ENCODE peak calls at places on chromosomes 7 and 10, in five cellular contexts. One of them, this sample, is unnamed.

GRCh38 chr7:151377406-151377805 is 32.4 kb downstream of the WDR86 start:
- DNase-seq in NCI-H1092: no peak
- DNase-seq in NCI-H226: no peak
- DNase-seq in RKO: no peak
- DNase-seq in activated CD4-positive, alpha-beta T cell treated with anti-CD3 and anti-CD28 coated beads, Interleukin-2, amount 50 U/mL, for 4 hours: no peak
- DNase-seq in this sample: no peak

GRCh38 chr10:103758294-103758681 is 97.1 kb downstream of the SH3PXD2A start:
- DNase-seq in activated CD4-positive, alpha-beta T cell treated with anti-CD3 and anti-CD28 coated beads, Interleukin-2, amount 50 U/mL, for 4 hours: no peak
- DNase-seq in NCI-H226: no peak
- DNase-seq in NCI-H1092: no peak
- DNase-seq in RKO: no peak
- DNase-seq in this sample: no peak

GRCh38 chr7:116113310-116113709 is 82.7 kb upstream of the TFEC start:
- DNase-seq in NCI-H1092: no peak
- DNase-seq in NCI-H226: peak; percentile 55
- DNase-seq in activated CD4-positive, alpha-beta T cell treated with anti-CD3 and anti-CD28 coated beads, Interleukin-2, amount 50 U/mL, for 4 hours: no peak
- DNase-seq in RKO: no peak
- DNase-seq in this sample: no peak

GRCh38 chr7:55593515-55594318 is 21.4 kb upstream of the VOPP1 start:
- DNase-seq in RKO: peak; percentile 68
- DNase-seq in activated CD4-positive, alpha-beta T cell treated with anti-CD3 and anti-CD28 coated beads, Interleukin-2, amount 50 U/mL, for 4 hours: peak; percentile 73
- DNase-seq in NCI-H226: peak; percentile 42
- DNase-seq in NCI-H1092: peak; percentile 45
- DNase-seq in this sample: no peak

GRCh38 chr7:5666361-5666760 is 115.1 kb downstream of the RNF216 start:
- DNase-seq in NCI-H1092: no peak
- DNase-seq in NCI-H226: no peak
- DNase-seq in activated CD4-positive, alpha-beta T cell treated with anti-CD3 and anti-CD28 coated beads, Interleukin-2, amount 50 U/mL, for 4 hours: no peak
- DNase-seq in RKO: no peak
- DNase-seq in this sample: no peak

GRCh38 chr10:37489658-37490003 is 364.2 kb downstream of the ANKRD30A start:
- DNase-seq in activated CD4-positive, alpha-beta T cell treated with anti-CD3 and anti-CD28 coated beads, Interleukin-2, amount 50 U/mL, for 4 hours: no peak
- DNase-seq in NCI-H226: no peak
- DNase-seq in NCI-H1092: no peak
- DNase-seq in RKO: no peak
- DNase-seq in this sample: no peak

GRCh38 chr10:122861724-122862161 is 16.1 kb upstream of the CUZD1 start:
- DNase-seq in NCI-H1092: no peak
- DNase-seq in RKO: peak; percentile 74
- DNase-seq in NCI-H226: peak; percentile 38
- DNase-seq in activated CD4-positive, alpha-beta T cell treated with anti-CD3 and anti-CD28 coated beads, Interleukin-2, amount 50 U/mL, for 4 hours: no peak
- DNase-seq in this sample: no peak

GRCh38 chr7:131346885-131347592 is 19.4 kb downstream of the MKLN1 start:
- DNase-seq in RKO: no peak
- DNase-seq in NCI-H1092: no peak
- DNase-seq in NCI-H226: no peak
- DNase-seq in activated CD4-positive, alpha-beta T cell treated with anti-CD3 and anti-CD28 coated beads, Interleukin-2, amount 50 U/mL, for 4 hours: no peak
- DNase-seq in this sample: no peak

GRCh38 chr10:96606216-96606615 is 19.4 kb upstream of the TM9SF3 start:
- DNase-seq in RKO: no peak
- DNase-seq in activated CD4-positive, alpha-beta T cell treated with anti-CD3 and anti-CD28 coated beads, Interleukin-2, amount 50 U/mL, for 4 hours: no peak
- DNase-seq in NCI-H226: peak; percentile 56
- DNase-seq in NCI-H1092: no peak
- DNase-seq in this sample: no peak

GRCh38 chr7:88480266-88480665 is 173.6 kb upstream of the STEAP4 start:
- DNase-seq in NCI-H1092: no peak
- DNase-seq in activated CD4-positive, alpha-beta T cell treated with anti-CD3 and anti-CD28 coated beads, Interleukin-2, amount 50 U/mL, for 4 hours: no peak
- DNase-seq in NCI-H226: no peak
- DNase-seq in RKO: no peak
- DNase-seq in this sample: peak; percentile 58

GRCh38 chr10:35563266-35563891 is 41.8 kb upstream of the GJD4 start:
- DNase-seq in activated CD4-positive, alpha-beta T cell treated with anti-CD3 and anti-CD28 coated beads, Interleukin-2, amount 50 U/mL, for 4 hours: peak; percentile 20
- DNase-seq in RKO: peak; percentile 87
- DNase-seq in NCI-H1092: peak; percentile 14
- DNase-seq in NCI-H226: no peak
- DNase-seq in this sample: peak; percentile 13

GRCh38 chr7:75884401-75884800 is 5.6 kb downstream of the RHBDD2 start:
- DNase-seq in activated CD4-positive, alpha-beta T cell treated with anti-CD3 and anti-CD28 coated beads, Interleukin-2, amount 50 U/mL, for 4 hours: no peak
- DNase-seq in NCI-H1092: no peak
- DNase-seq in RKO: no peak
- DNase-seq in NCI-H226: no peak
- DNase-seq in this sample: no peak

GRCh38 chr7:20798081-20798693 is 11.5 kb upstream of the SP8 start:
- DNase-seq in activated CD4-positive, alpha-beta T cell treated with anti-CD3 and anti-CD28 coated beads, Interleukin-2, amount 50 U/mL, for 4 hours: no peak
- DNase-seq in RKO: peak; percentile 64
- DNase-seq in NCI-H226: peak; percentile 84
- DNase-seq in NCI-H1092: peak; percentile 67
- DNase-seq in this sample: peak; percentile 22

GRCh38 chr7:131521651-131522163 is 34.7 kb downstream of the PODXL start:
- DNase-seq in activated CD4-positive, alpha-beta T cell treated with anti-CD3 and anti-CD28 coated beads, Interleukin-2, amount 50 U/mL, for 4 hours: no peak
- DNase-seq in RKO: no peak
- DNase-seq in NCI-H226: peak; percentile 96
- DNase-seq in NCI-H1092: no peak
- DNase-seq in this sample: no peak

GRCh38 chr10:62658516-62658915 is 146.0 kb upstream of the ADO start:
- DNase-seq in NCI-H226: no peak
- DNase-seq in NCI-H1092: no peak
- DNase-seq in activated CD4-positive, alpha-beta T cell treated with anti-CD3 and anti-CD28 coated beads, Interleukin-2, amount 50 U/mL, for 4 hours: no peak
- DNase-seq in RKO: no peak
- DNase-seq in this sample: no peak

GRCh38 chr7:44291066-44291732 is 34.2 kb downstream of the CAMK2B start:
- DNase-seq in NCI-H226: peak; percentile 99
- DNase-seq in RKO: no peak
- DNase-seq in activated CD4-positive, alpha-beta T cell treated with anti-CD3 and anti-CD28 coated beads, Interleukin-2, amount 50 U/mL, for 4 hours: no peak
- DNase-seq in NCI-H1092: no peak
- DNase-seq in this sample: no peak

GRCh38 chr7:105625986-105626385 is 44.7 kb upstream of the EFCAB10 start:
- DNase-seq in RKO: no peak
- DNase-seq in NCI-H1092: no peak
- DNase-seq in NCI-H226: no peak
- DNase-seq in activated CD4-positive, alpha-beta T cell treated with anti-CD3 and anti-CD28 coated beads, Interleukin-2, amount 50 U/mL, for 4 hours: no peak
- DNase-seq in this sample: no peak

GRCh38 chr7:43148161-43148731 is 35.8 kb downstream of the HECW1 start:
- DNase-seq in NCI-H1092: no peak
- DNase-seq in NCI-H226: no peak
- DNase-seq in RKO: no peak
- DNase-seq in activated CD4-positive, alpha-beta T cell treated with anti-CD3 and anti-CD28 coated beads, Interleukin-2, amount 50 U/mL, for 4 hours: no peak
- DNase-seq in this sample: no peak

GRCh38 chr10:29646238-29646902 is 11.6 kb upstream of the SVIL start:
- DNase-seq in RKO: peak; percentile 57
- DNase-seq in NCI-H226: no peak
- DNase-seq in activated CD4-positive, alpha-beta T cell treated with anti-CD3 and anti-CD28 coated beads, Interleukin-2, amount 50 U/mL, for 4 hours: no peak
- DNase-seq in NCI-H1092: no peak
- DNase-seq in this sample: peak; percentile 10

GRCh38 chr7:15323545-15323944 is 238.3 kb downstream of the AGMO start:
- DNase-seq in activated CD4-positive, alpha-beta T cell treated with anti-CD3 and anti-CD28 coated beads, Interleukin-2, amount 50 U/mL, for 4 hours: no peak
- DNase-seq in NCI-H1092: no peak
- DNase-seq in NCI-H226: no peak
- DNase-seq in RKO: no peak
- DNase-seq in this sample: no peak

GRCh38 chr7:137996871-137997270 is 5.0 kb downstream of the CREB3L2 start:
- DNase-seq in RKO: no peak
- DNase-seq in NCI-H1092: no peak
- DNase-seq in NCI-H226: no peak
- DNase-seq in activated CD4-positive, alpha-beta T cell treated with anti-CD3 and anti-CD28 coated beads, Interleukin-2, amount 50 U/mL, for 4 hours: no peak
- DNase-seq in this sample: no peak

GRCh38 chr7:2017483-2017891 is 215.3 kb downstream of the MAD1L1 start:
- DNase-seq in NCI-H226: no peak
- DNase-seq in activated CD4-positive, alpha-beta T cell treated with anti-CD3 and anti-CD28 coated beads, Interleukin-2, amount 50 U/mL, for 4 hours: no peak
- DNase-seq in NCI-H1092: no peak
- DNase-seq in RKO: no peak
- DNase-seq in this sample: no peak

GRCh38 chr10:122495406-122496340 is 34.3 kb downstream of the HTRA1 start:
- DNase-seq in NCI-H226: no peak
- DNase-seq in RKO: peak; percentile 41
- DNase-seq in activated CD4-positive, alpha-beta T cell treated with anti-CD3 and anti-CD28 coated beads, Interleukin-2, amount 50 U/mL, for 4 hours: no peak
- DNase-seq in NCI-H1092: no peak
- DNase-seq in this sample: no peak

GRCh38 chr7:100864263-100864845 is 2.8 kb upstream of the TRIP6 start:
- DNase-seq in activated CD4-positive, alpha-beta T cell treated with anti-CD3 and anti-CD28 coated beads, Interleukin-2, amount 50 U/mL, for 4 hours: no peak
- DNase-seq in RKO: no peak
- DNase-seq in NCI-H1092: no peak
- DNase-seq in NCI-H226: no peak
- DNase-seq in this sample: no peak

GRCh38 chr7:100895956-100896742 is 461 bp upstream of the ACHE start:
- DNase-seq in RKO: no peak
- DNase-seq in NCI-H1092: no peak
- DNase-seq in NCI-H226: no peak
- DNase-seq in activated CD4-positive, alpha-beta T cell treated with anti-CD3 and anti-CD28 coated beads, Interleukin-2, amount 50 U/mL, for 4 hours: no peak
- DNase-seq in this sample: peak; percentile 90

GRCh38 chr10:29941476-29941875 is 117.9 kb downstream of the JCAD start:
- DNase-seq in NCI-H226: no peak
- DNase-seq in NCI-H1092: no peak
- DNase-seq in activated CD4-positive, alpha-beta T cell treated with anti-CD3 and anti-CD28 coated beads, Interleukin-2, amount 50 U/mL, for 4 hours: no peak
- DNase-seq in RKO: no peak
- DNase-seq in this sample: no peak

GRCh38 chr10:118255355-118255754 is 86.8 kb downstream of the FAM204A start:
- DNase-seq in NCI-H226: no peak
- DNase-seq in RKO: no peak
- DNase-seq in NCI-H1092: no peak
- DNase-seq in activated CD4-positive, alpha-beta T cell treated with anti-CD3 and anti-CD28 coated beads, Interleukin-2, amount 50 U/mL, for 4 hours: no peak
- DNase-seq in this sample: no peak